ENCODE peak calls at places on chromosomes 13 and 19, in six cellular contexts. O is memory B cell; Q is A549; S is heart left ventricle; M is stimulated activated CD4-positive, alpha-beta T cell treated with anti-CD3 and anti-CD28 coated beads, Interleukin-15, amount 100 ng/mL, for 24 hours; D is fibroblast of lung. T is an unnamed sample.

GRCh38 chr13:25901460-25902376 is 150.1 kb downstream of the SHISA2 start:
- DNase-seq in O (no peak), Q (no peak), S (no peak), M (peak; percentile 32), D (peak; percentile 68), T (no peak)

GRCh38 chr13:83810136-83810535 is 72.1 kb downstream of the SLITRK1 start:
- DNase-seq in O (no peak), Q (no peak), S (no peak), M (no peak), D (no peak), T (no peak)

GRCh38 chr13:52447354-52447753 is 3.1 kb downstream of the VPS36 start:
- DNase-seq in O (no peak), Q (no peak), S (no peak), M (peak; percentile 15), D (peak; percentile 14), T (no peak)

GRCh38 chr13:62846302-62846701 is 1430.7 kb upstream of the PCDH20 start:
- DNase-seq in O (no peak), Q (no peak), S (no peak), M (no peak), D (peak; percentile 23), T (no peak)

GRCh38 chr19:28456264-28456663 is 756.7 kb downstream of the UQCRFS1 start:
- DNase-seq in O (no peak), Q (no peak), S (no peak), M (peak; percentile 30), D (no peak), T (no peak)

GRCh38 chr13:23289917-23290357 is 109.2 kb downstream of the SGCG start:
- DNase-seq in O (no peak), Q (no peak), S (peak; percentile 29), M (no peak), D (peak; percentile 57), T (no peak)

GRCh38 chr13:114077938-114078335 is 54.5 kb downstream of the RASA3 start:
- DNase-seq in O (no peak), Q (no peak), S (peak; percentile 19), M (no peak), D (peak; percentile 48), T (no peak)

GRCh38 chr19:2974342-2974932 is 2.9 kb upstream of the TLE6 start:
- DNase-seq in O (no peak), Q (no peak), S (peak; percentile 64), M (peak; percentile 38), D (no peak), T (peak; percentile 20)

GRCh38 chr13:110464547-110465343 is 96.8 kb downstream of the RAB20 start:
- DNase-seq in O (peak; percentile 46), Q (no peak), S (no peak), M (no peak), D (no peak), T (no peak)

GRCh38 chr13:113322043-113322461 is 25.0 kb downstream of the LAMP1 start:
- DNase-seq in O (no peak), Q (no peak), S (no peak), M (no peak), D (peak; percentile 23), T (no peak)

GRCh38 chr13:35512271-35512920 is 35.9 kb upstream of the MAB21L1 start:
- DNase-seq in O (no peak), Q (no peak), S (no peak), M (no peak), D (peak; percentile 97), T (no peak)

GRCh38 chr19:2848625-2849024 is 7.3 kb downstream of the ZNF555 start:
- DNase-seq in O (no peak), Q (no peak), S (no peak), M (no peak), D (no peak), T (no peak)

GRCh38 chr19:10654610-10655456 is 687 bp downstream of the ILF3 start:
- DNase-seq in O (no peak), Q (peak; percentile 64), S (peak; percentile 46), M (peak; percentile 75), D (no peak), T (peak; percentile 34)

GRCh38 chr13:47955836-47956235 is 45.2 kb downstream of the SUCLA2 start:
- DNase-seq in O (no peak), Q (no peak), S (no peak), M (no peak), D (no peak), T (no peak)

GRCh38 chr13:58018865-58019264 is 387.3 kb downstream of the PCDH17 start:
- DNase-seq in O (no peak), Q (no peak), S (no peak), M (no peak), D (no peak), T (no peak)

GRCh38 chr13:25180795-25181537 is 8.9 kb upstream of the AMER2 start:
- DNase-seq in O (no peak), Q (no peak), S (no peak), M (no peak), D (no peak), T (no peak)

GRCh38 chr13:35838356-35838755 is 292.8 kb downstream of the DCLK1 start:
- DNase-seq in O (no peak), Q (no peak), S (no peak), M (no peak), D (peak; percentile 4), T (no peak)

GRCh38 chr13:27619711-27620376 is 485 bp downstream of the LNX2 start:
- DNase-seq in O (peak; percentile 37), Q (peak; percentile 8), S (peak; percentile 47), M (peak; percentile 57), D (peak; percentile 29), T (peak; percentile 49)

GRCh38 chr19:12785431-12786011 is 5.8 kb upstream of the JUNB start:
- DNase-seq in O (no peak), Q (no peak), S (no peak), M (no peak), D (no peak), T (no peak)

GRCh38 chr19:46907880-46908279 is 47.1 kb downstream of the ARHGAP35 start:
- DNase-seq in O (no peak), Q (no peak), S (no peak), M (no peak), D (no peak), T (peak; percentile 25)

GRCh38 chr19:13043285-13043684 is 48.0 kb downstream of the NFIX start:
- DNase-seq in O (no peak), Q (no peak), S (no peak), M (no peak), D (no peak), T (no peak)

T was measured in thyroid gland.